ENCODE peak calls at places on chromosomes 13 and 19, in four cellular contexts. One of them, this sample, is unnamed. For H3K4me1, the result is how much of the 10 kb centered on the place peaks cover.

GRCh38 chr19:57241181-57241580 is 749 bp downstream of the ZNF805 start:
- DNase-seq in GM12878: no peak
- DNase-seq in K562: peak
- DNase-seq in HepG2: peak
- DNase-seq in this sample: peak

GRCh38 chr13:74771964-74772363 is 637.8 kb upstream of the KLF12 start:
- DNase-seq in GM12878: no peak
- DNase-seq in K562: no peak
- DNase-seq in HepG2: no peak
- DNase-seq in this sample: no peak

GRCh38 chr19:16921766-16922591 is 33.2 kb downstream of the F2RL3 start:
- DNase-seq in GM12878: no peak
- DNase-seq in K562: no peak
- DNase-seq in HepG2: no peak
- DNase-seq in this sample: no peak

GRCh38 chr19:52896431-52897148 is 845 bp downstream of the ZNF320 start:
- DNase-seq in GM12878: no peak
- DNase-seq in K562: peak
- DNase-seq in HepG2: no peak
- DNase-seq in this sample: peak

GRCh38 chr13:74070065-74070464 is 64.1 kb downstream of the KLF12 start:
- DNase-seq in GM12878: peak
- DNase-seq in K562: no peak
- DNase-seq in HepG2: no peak
- DNase-seq in this sample: no peak

GRCh38 chr19:42397315-42398166 is 7.4 kb upstream of the CNFN start:
- DNase-seq in GM12878: no peak
- DNase-seq in K562: peak
- DNase-seq in HepG2: no peak
- DNase-seq in this sample: no peak

GRCh38 chr19:39401549-39402416 is 4.9 kb upstream of the ZFP36 start:
- DNase-seq in GM12878: no peak
- DNase-seq in K562: no peak
- DNase-seq in HepG2: peak
- DNase-seq in this sample: no peak

GRCh38 chr19:18435185-18435841 is 2.6 kb downstream of the ISYNA1 start:
- DNase-seq in GM12878: no peak
- DNase-seq in K562: no peak
- DNase-seq in HepG2: no peak
- DNase-seq in this sample: no peak

GRCh38 chr19:4295972-4296771 is 6.0 kb downstream of the TMIGD2 start:
- DNase-seq in GM12878: no peak
- DNase-seq in K562: no peak
- DNase-seq in HepG2: no peak
- DNase-seq in this sample: peak

GRCh38 chr13:49185264-49185663 is 34.9 kb upstream of the MLNR start:
- DNase-seq in GM12878: peak
- DNase-seq in K562: no peak
- DNase-seq in HepG2: no peak
- DNase-seq in this sample: no peak

GRCh38 chr13:99972190-99972731 is 694 bp upstream of the ZIC5 start:
- DNase-seq in GM12878: no peak
- DNase-seq in K562: no peak
- DNase-seq in HepG2: no peak
- DNase-seq in this sample: peak

GRCh38 chr13:33799950-33800592 is 17.9 kb upstream of the RFC3 start:
- DNase-seq in GM12878: no peak
- DNase-seq in K562: no peak
- DNase-seq in HepG2: peak
- DNase-seq in this sample: peak

GRCh38 chr13:85277753-85278152 is 521.5 kb downstream of the SLITRK6 start:
- DNase-seq in GM12878: no peak
- DNase-seq in K562: no peak
- DNase-seq in HepG2: peak
- DNase-seq in this sample: no peak

GRCh38 chr13:22091222-22091970 is 420.5 kb downstream of the FGF9 start:
- DNase-seq in GM12878: no peak
- DNase-seq in K562: no peak
- DNase-seq in HepG2: no peak
- DNase-seq in this sample: no peak

GRCh38 chr19:47628058-47628771 is 19.3 kb downstream of the BICRA start:
- DNase-seq in GM12878: no peak
- DNase-seq in K562: no peak
- DNase-seq in HepG2: no peak
- DNase-seq in this sample: no peak

GRCh38 chr13:49540552-49540951 is 44.8 kb downstream of the PHF11 start:
- DNase-seq in GM12878: peak
- DNase-seq in K562: no peak
- DNase-seq in HepG2: no peak
- DNase-seq in this sample: no peak

GRCh38 chr19:38351865-38352395 is 16.3 kb downstream of the CATSPERG start:
- DNase-seq in GM12878: no peak
- DNase-seq in K562: no peak
- DNase-seq in HepG2: no peak
- DNase-seq in this sample: no peak

GRCh38 chr13:73535341-73535740 is 476.5 kb downstream of the KLF5 start:
- DNase-seq in GM12878: no peak
- DNase-seq in K562: no peak
- DNase-seq in HepG2: no peak
- DNase-seq in this sample: no peak

GRCh38 chr19:1470864-1471513 is 8.0 kb downstream of the C19orf25 start:
- DNase-seq in GM12878: no peak
- DNase-seq in K562: no peak
- DNase-seq in HepG2: no peak
- DNase-seq in this sample: no peak

GRCh38 chr19:1913781-1914577 is 8.8 kb downstream of the ADAT3 start:
- DNase-seq in GM12878: no peak
- DNase-seq in K562: no peak
- DNase-seq in HepG2: no peak
- DNase-seq in this sample: no peak

GRCh38 chr13:66835040-66835628 is 395.0 kb downstream of the PCDH9 start:
- DNase-seq in GM12878: no peak
- DNase-seq in K562: no peak
- DNase-seq in HepG2: peak
- DNase-seq in this sample: peak

GRCh38 chr19:49506575-49507105 is 5.8 kb upstream of the FCGRT start:
- DNase-seq in GM12878: no peak
- DNase-seq in K562: peak
- DNase-seq in HepG2: peak
- DNase-seq in this sample: peak

GRCh38 chr13:112849500-112849899 is 119.5 kb upstream of the MCF2L start:
- DNase-seq in GM12878: no peak
- DNase-seq in K562: no peak
- DNase-seq in HepG2: peak
- DNase-seq in this sample: peak

GRCh38 chr19:10566658-10567410 is 1.0 kb upstream of the KRI1 start:
- DNase-seq in GM12878: peak
- DNase-seq in K562: no peak
- DNase-seq in HepG2: no peak
- DNase-seq in this sample: no peak

GRCh38 chr19:10565567-10566407 is at the start of gene KRI1:
- DNase-seq in GM12878: peak
- DNase-seq in K562: peak
- DNase-seq in HepG2: peak
- DNase-seq in this sample: peak

GRCh38 chr19:10566408-10566657 is 523 bp upstream of the KRI1 start:
- DNase-seq in GM12878: no peak
- DNase-seq in K562: no peak
- DNase-seq in HepG2: no peak
- DNase-seq in this sample: no peak

GRCh38 chr19:10562609-10563008 is 3.2 kb downstream of the KRI1 start:
- DNase-seq in GM12878: no peak
- DNase-seq in K562: no peak
- DNase-seq in HepG2: no peak
- DNase-seq in this sample: no peak

GRCh38 chr19:10565028-10565566 is 713 bp downstream of the KRI1 start:
- DNase-seq in GM12878: no peak
- DNase-seq in K562: peak
- DNase-seq in HepG2: no peak
- DNase-seq in this sample: peak
- TF ChIP-seq SMC3 in GM12878: no peak
- TF ChIP-seq SMC3 in K562: no peak
- TF ChIP-seq SMC3 in HepG2: no peak
- TF ChIP-seq SMC3 in this sample: no peak

GRCh38 chr19:44753932-44754742 is 5.6 kb downstream of the BCL3 start:
- DNase-seq in GM12878: no peak
- DNase-seq in K562: peak
- DNase-seq in HepG2: no peak
- DNase-seq in this sample: peak
- H3K4me1 ChIP-seq in GM12878: under half
- H3K4me1 ChIP-seq in K562: half or more
- H3K4me1 ChIP-seq in HepG2: half or more
- H3K4me1 ChIP-seq in this sample: under half

DNA sequence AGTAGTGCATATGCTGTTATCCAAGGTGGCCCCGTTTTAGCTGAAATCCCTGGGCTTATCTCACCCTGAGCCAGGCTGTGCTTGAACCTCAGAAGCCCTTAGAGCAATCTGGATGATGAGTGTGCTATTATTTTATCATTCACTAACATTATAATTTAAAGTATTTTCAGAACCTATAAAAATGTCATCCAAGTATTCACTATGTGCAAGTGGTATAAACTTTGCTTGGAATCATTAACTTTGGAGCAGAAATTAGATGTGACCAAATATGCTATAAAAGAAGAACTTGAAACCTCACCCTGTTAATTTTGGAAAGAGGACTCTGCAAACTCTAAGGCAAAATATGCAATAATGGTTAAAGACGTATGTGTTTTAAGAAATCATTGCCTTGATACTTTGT is 147.5 kb downstream of the USP12 start:
- DNase-seq in GM12878: no peak
- DNase-seq in K562: no peak
- DNase-seq in HepG2: no peak
- DNase-seq in this sample: no peak
- TF ChIP-seq GABPA in GM12878: no peak
- TF ChIP-seq GABPA in K562: no peak
- TF ChIP-seq GABPA in HepG2: no peak
- TF ChIP-seq GABPA in this sample: no peak

GRCh38 chr19:12763100-12763499 is 11.5 kb downstream of the BEST2 start:
- DNase-seq in GM12878: no peak
- DNase-seq in K562: no peak
- DNase-seq in HepG2: no peak
- DNase-seq in this sample: peak

GRCh38 chr19:12756150-12756883 is 4.7 kb downstream of the BEST2 start:
- DNase-seq in GM12878: no peak
- DNase-seq in K562: no peak
- DNase-seq in HepG2: no peak
- DNase-seq in this sample: no peak

GRCh38 chr19:12754465-12755196 is 3.0 kb downstream of the BEST2 start:
- DNase-seq in GM12878: no peak
- DNase-seq in K562: no peak
- DNase-seq in HepG2: no peak
- DNase-seq in this sample: peak

GRCh38 chr19:12759686-12760085 is 8.1 kb downstream of the BEST2 start:
- DNase-seq in GM12878: no peak
- DNase-seq in K562: no peak
- DNase-seq in HepG2: no peak
- DNase-seq in this sample: no peak

DNA sequence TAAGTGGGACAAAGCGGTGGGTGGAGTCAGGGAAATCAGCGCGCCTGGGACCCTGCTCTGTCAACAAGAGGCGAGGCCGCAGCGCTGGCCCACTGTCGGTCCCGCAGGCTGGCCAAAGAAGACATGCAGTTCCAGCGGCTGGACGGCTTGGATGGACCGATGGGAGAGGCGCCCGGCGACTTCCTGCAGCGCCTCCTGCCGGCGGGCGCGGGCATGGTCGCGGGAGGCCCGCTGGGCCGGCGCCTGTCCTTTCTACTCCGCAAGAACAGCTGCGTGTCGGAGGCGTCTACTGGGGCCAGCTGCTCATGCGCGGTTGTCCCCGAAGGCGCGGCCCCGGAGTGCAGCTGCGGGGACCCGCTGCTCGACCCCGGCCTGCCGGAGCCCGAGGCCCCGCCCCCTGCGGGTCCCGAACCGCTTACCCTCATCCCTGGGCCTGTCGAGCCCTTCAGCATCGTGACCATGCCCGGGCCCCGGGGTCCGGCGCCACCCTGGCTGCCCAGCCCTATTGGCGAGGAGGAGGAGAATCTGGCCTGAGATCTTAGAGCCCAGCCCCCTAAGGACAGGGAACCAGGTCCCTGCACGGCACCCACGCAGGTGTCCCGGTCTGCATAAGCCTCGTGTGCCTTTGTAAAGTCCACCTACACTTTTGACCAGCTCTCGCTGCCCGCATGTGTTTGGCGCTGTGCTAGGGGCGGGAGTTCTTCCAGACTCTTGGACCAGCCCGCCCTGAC is 6.1 kb downstream of the BEST2 start:
- DNase-seq in GM12878: no peak
- DNase-seq in K562: peak
- DNase-seq in HepG2: peak
- DNase-seq in this sample: peak
- TF ChIP-seq SMC3 in GM12878: peak
- TF ChIP-seq SMC3 in K562: peak
- TF ChIP-seq SMC3 in HepG2: no peak
- TF ChIP-seq SMC3 in this sample: peak

DNA sequence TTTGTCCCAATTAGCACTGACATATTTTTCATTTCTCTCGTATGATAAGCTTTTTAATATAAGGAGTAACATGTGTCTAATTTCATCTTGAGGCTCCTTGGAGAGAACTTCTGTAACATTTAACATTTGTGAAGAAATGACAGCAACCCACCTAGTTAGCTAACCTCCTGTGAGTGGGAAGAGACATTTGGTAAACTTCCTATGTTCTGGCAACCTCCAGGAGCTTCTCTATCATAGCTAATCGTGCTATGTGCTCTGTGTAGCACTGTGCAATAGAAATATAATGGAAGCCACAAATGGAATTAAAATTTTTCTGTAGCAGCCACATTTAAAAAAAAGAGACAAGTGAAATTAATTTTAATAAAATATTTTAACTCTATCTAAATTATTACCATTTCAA is 5.4 kb upstream of the OLFM4 start:
- DNase-seq in GM12878: no peak
- DNase-seq in K562: no peak
- DNase-seq in HepG2: no peak
- DNase-seq in this sample: no peak
- H3K4me1 ChIP-seq in GM12878: under half
- H3K4me1 ChIP-seq in K562: under half
- H3K4me1 ChIP-seq in HepG2: under half
- H3K4me1 ChIP-seq in this sample: under half

DNA sequence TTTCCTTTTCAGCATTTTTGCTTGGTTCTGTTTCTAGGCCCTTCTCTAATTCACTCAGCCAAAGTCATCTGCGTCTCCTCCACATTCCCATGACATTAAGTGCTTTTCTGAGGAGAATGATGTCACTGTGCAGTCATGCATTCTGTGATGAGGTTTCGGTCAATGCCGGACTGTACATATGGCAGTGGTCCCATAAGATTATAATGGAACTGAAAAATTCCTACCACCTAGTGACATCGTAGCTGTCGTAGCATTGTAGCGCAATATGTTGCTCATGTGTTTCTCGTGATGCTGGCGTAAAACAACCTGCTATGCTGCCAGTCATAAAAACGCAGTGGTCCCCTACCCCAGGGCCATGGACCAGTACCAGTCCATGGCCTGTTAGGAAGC is 63.4 kb upstream of the TNFRSF19 start:
- DNase-seq in GM12878: no peak
- DNase-seq in K562: no peak
- DNase-seq in HepG2: no peak
- DNase-seq in this sample: peak
- TF ChIP-seq GABPA in GM12878: no peak
- TF ChIP-seq GABPA in K562: no peak
- TF ChIP-seq GABPA in HepG2: no peak
- TF ChIP-seq GABPA in this sample: no peak

This sample was measured in SK-N-SH.